ENCODE peak calls at places on chromosomes 5 and 9, in five cellular contexts. One of them, this sample, is unnamed.

GRCh38 chr5:89280103-89281037 is 397.4 kb upstream of the MEF2C start:
- DNase-seq in A549: no peak
- DNase-seq in HepG2: no peak
- DNase-seq in GM23338: no peak
- DNase-seq in GM12878: no peak
- DNase-seq in this sample: no peak

GRCh38 chr5:109945723-109946480 is 256.2 kb downstream of the MAN2A1 start:
- DNase-seq in A549: no peak
- DNase-seq in HepG2: no peak
- DNase-seq in GM23338: no peak
- DNase-seq in GM12878: no peak
- DNase-seq in this sample: no peak

GRCh38 chr9:38024036-38024681 is 44.9 kb downstream of the SHB start:
- DNase-seq in A549: peak
- DNase-seq in HepG2: peak
- DNase-seq in GM23338: peak
- DNase-seq in GM12878: no peak
- DNase-seq in this sample: no peak

GRCh38 chr9:70696694-70697335 is 282.4 kb upstream of the KLF9 start:
- DNase-seq in A549: no peak
- DNase-seq in HepG2: no peak
- DNase-seq in GM23338: peak
- DNase-seq in GM12878: no peak
- DNase-seq in this sample: no peak

GRCh38 chr9:70081120-70081495 is 37.5 kb downstream of the MAMDC2 start:
- DNase-seq in A549: no peak
- DNase-seq in HepG2: no peak
- DNase-seq in GM23338: no peak
- DNase-seq in GM12878: no peak
- DNase-seq in this sample: no peak

GRCh38 chr5:17004441-17005086 is 68.5 kb upstream of the MYO10 start:
- DNase-seq in A549: no peak
- DNase-seq in HepG2: no peak
- DNase-seq in GM23338: no peak
- DNase-seq in GM12878: no peak
- DNase-seq in this sample: no peak

GRCh38 chr5:61590473-61590872 is 258.4 kb downstream of the ZSWIM6 start:
- DNase-seq in A549: no peak
- DNase-seq in HepG2: no peak
- DNase-seq in GM23338: no peak
- DNase-seq in GM12878: no peak
- DNase-seq in this sample: no peak

GRCh38 chr5:4802044-4802443 is 338.1 kb upstream of the ADAMTS16 start:
- DNase-seq in A549: no peak
- DNase-seq in HepG2: no peak
- DNase-seq in GM23338: no peak
- DNase-seq in GM12878: no peak
- DNase-seq in this sample: no peak

GRCh38 chr9:78325343-78325742 is 28.4 kb downstream of the PSAT1 start:
- DNase-seq in A549: no peak
- DNase-seq in HepG2: no peak
- DNase-seq in GM23338: no peak
- DNase-seq in GM12878: no peak
- DNase-seq in this sample: peak

GRCh38 chr9:7387844-7388243 is 411.7 kb downstream of the DMAC1 start:
- DNase-seq in A549: no peak
- DNase-seq in HepG2: no peak
- DNase-seq in GM23338: no peak
- DNase-seq in GM12878: no peak
- DNase-seq in this sample: no peak
- TF ChIP-seq JUNB in A549: no peak
- TF ChIP-seq JUNB in HepG2: no peak
- TF ChIP-seq JUNB in GM23338: no peak
- TF ChIP-seq JUNB in GM12878: no peak
- TF ChIP-seq JUNB in this sample: no peak

GRCh38 chr9:135772056-135773042 is 70.4 kb downstream of the KCNT1 start:
- DNase-seq in A549: no peak
- DNase-seq in HepG2: no peak
- DNase-seq in GM23338: no peak
- DNase-seq in GM12878: no peak
- DNase-seq in this sample: no peak

GRCh38 chr9:135769489-135770202 is 67.7 kb downstream of the KCNT1 start:
- DNase-seq in A549: no peak
- DNase-seq in HepG2: no peak
- DNase-seq in GM23338: no peak
- DNase-seq in GM12878: no peak
- DNase-seq in this sample: no peak

GRCh38 chr9:135770203-135770535 is 68.2 kb downstream of the KCNT1 start:
- DNase-seq in A549: no peak
- DNase-seq in HepG2: no peak
- DNase-seq in GM23338: no peak
- DNase-seq in GM12878: no peak
- DNase-seq in this sample: no peak

GRCh38 chr9:135771401-135772051 is 69.5 kb downstream of the KCNT1 start:
- DNase-seq in A549: no peak
- DNase-seq in HepG2: no peak
- DNase-seq in GM23338: no peak
- DNase-seq in GM12878: no peak
- DNase-seq in this sample: no peak

DNA sequence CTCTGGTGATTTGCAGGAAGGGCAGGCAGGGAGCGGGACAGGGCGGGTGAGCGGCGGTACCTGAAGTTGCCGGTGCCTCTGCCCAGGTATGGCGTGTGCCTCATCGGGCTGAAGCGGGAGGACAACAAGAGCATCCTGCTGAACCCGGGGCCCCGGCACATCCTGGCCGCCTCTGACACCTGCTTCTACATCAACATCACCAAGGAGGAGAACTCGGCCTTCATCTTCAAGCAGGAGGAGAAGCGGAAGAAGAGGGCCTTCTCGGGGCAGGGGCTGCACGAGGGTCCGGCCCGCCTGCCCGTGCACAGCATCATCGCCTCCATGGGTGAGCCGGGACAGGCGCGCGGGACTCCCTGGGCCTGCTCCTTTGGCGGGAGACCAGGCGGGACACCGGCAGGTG is 68.8 kb downstream of the KCNT1 start:
- DNase-seq in A549: no peak
- DNase-seq in HepG2: no peak
- DNase-seq in GM23338: no peak
- DNase-seq in GM12878: no peak
- DNase-seq in this sample: no peak
- TF ChIP-seq JUNB in A549: no peak
- TF ChIP-seq JUNB in HepG2: no peak
- TF ChIP-seq JUNB in GM23338: no peak
- TF ChIP-seq JUNB in GM12878: no peak
- TF ChIP-seq JUNB in this sample: no peak

GRCh38 chr5:96432245-96433065 is 593 bp downstream of the PCSK1 start:
- DNase-seq in A549: no peak
- DNase-seq in HepG2: no peak
- DNase-seq in GM23338: peak
- DNase-seq in GM12878: no peak
- DNase-seq in this sample: no peak
- TF ChIP-seq JUNB in A549: no peak
- TF ChIP-seq JUNB in HepG2: no peak
- TF ChIP-seq JUNB in GM23338: no peak
- TF ChIP-seq JUNB in GM12878: no peak
- TF ChIP-seq JUNB in this sample: no peak

GRCh38 chr5:138229387-138229786 is 16.3 kb upstream of the CDC23 start:
- DNase-seq in A549: no peak
- DNase-seq in HepG2: no peak
- DNase-seq in GM23338: no peak
- DNase-seq in GM12878: no peak
- DNase-seq in this sample: no peak

GRCh38 chr5:138224712-138225111 is 11.6 kb upstream of the CDC23 start:
- DNase-seq in A549: no peak
- DNase-seq in HepG2: no peak
- DNase-seq in GM23338: no peak
- DNase-seq in GM12878: no peak
- DNase-seq in this sample: no peak

GRCh38 chr5:138230261-138230660 is 17.1 kb upstream of the CDC23 start:
- DNase-seq in A549: peak
- DNase-seq in HepG2: no peak
- DNase-seq in GM23338: no peak
- DNase-seq in GM12878: no peak
- DNase-seq in this sample: peak

GRCh38 chr5:138223532-138223931 is 10.4 kb upstream of the CDC23 start:
- DNase-seq in A549: no peak
- DNase-seq in HepG2: no peak
- DNase-seq in GM23338: no peak
- DNase-seq in GM12878: no peak
- DNase-seq in this sample: no peak

GRCh38 chr5:138226917-138227316 is 13.8 kb upstream of the CDC23 start:
- DNase-seq in A549: no peak
- DNase-seq in HepG2: no peak
- DNase-seq in GM23338: no peak
- DNase-seq in GM12878: no peak
- DNase-seq in this sample: no peak
- TF ChIP-seq JUNB in A549: no peak
- TF ChIP-seq JUNB in HepG2: no peak
- TF ChIP-seq JUNB in GM23338: no peak
- TF ChIP-seq JUNB in GM12878: no peak
- TF ChIP-seq JUNB in this sample: no peak